ENCODE peak calls at places on chromosomes 12 and 14, in nine cellular contexts. I, V, K, L, D, U, X, R and M are unnamed samples.

GRCh38 chr12:4824415-4824814 is 85.3 kb upstream of the KCNA1 start:
- DNase-seq in I (no peak), V (peak; percentile 93), K (no peak), L (peak; percentile 92), D (no peak), U (no peak), X (no peak), R (no peak), M (no peak)

GRCh38 chr12:38316391-38317129 is at the start of gene ALG10B:
- DNase-seq in I (peak; percentile 87), V (peak; percentile 96), K (peak; percentile 93), L (peak; percentile 89), D (peak; percentile 88), U (peak; percentile 95), X (peak; percentile 85), R (peak; percentile 93), M (peak; percentile 78)

GRCh38 chr14:95530461-95531170 is 4.2 kb upstream of the GLRX5 start:
- DNase-seq in I (no peak), V (no peak), K (no peak), L (no peak), D (no peak), U (no peak), X (no peak), R (no peak), M (no peak)

GRCh38 chr12:27083861-27084271 is 1.5 kb upstream of the C12orf71 start:
- DNase-seq in I (no peak), V (peak; percentile 59), K (no peak), L (no peak), D (no peak), U (no peak), X (no peak), R (peak; percentile 48), M (no peak)

GRCh38 chr12:49783917-49784676 is 42.7 kb downstream of the TMBIM6 start:
- DNase-seq in I (no peak), V (peak; percentile 91), K (no peak), L (no peak), D (no peak), U (no peak), X (no peak), R (no peak), M (no peak)

GRCh38 chr14:106841701-106842100 is 1315.3 kb downstream of the TMEM121 start:
- DNase-seq in I (no peak), V (no peak), K (no peak), L (no peak), D (no peak), U (no peak), X (no peak), R (no peak), M (no peak)

GRCh38 chr12:122820838-122821271 is 14.4 kb upstream of the HIP1R start:
- DNase-seq in I (no peak), V (no peak), K (no peak), L (no peak), D (no peak), U (no peak), X (peak; percentile 50), R (no peak), M (peak; percentile 58)

GRCh38 chr12:90229771-90230170 is 521.1 kb upstream of the ATP2B1 start:
- DNase-seq in I (no peak), V (no peak), K (no peak), L (no peak), D (no peak), U (no peak), X (no peak), R (peak; percentile 8), M (no peak)

GRCh38 chr12:118302053-118302452 is 70.7 kb downstream of the TAOK3 start:
- DNase-seq in I (no peak), V (peak; percentile 38), K (no peak), L (no peak), D (no peak), U (no peak), X (no peak), R (no peak), M (no peak)

GRCh38 chr12:92139634-92140555 is 5.8 kb downstream of the BTG1 start:
- DNase-seq in I (no peak), V (peak; percentile 63), K (no peak), L (no peak), D (no peak), U (no peak), X (no peak), R (no peak), M (no peak)

GRCh38 chr12:19236656-19237055 is 107.1 kb downstream of the PLEKHA5 start:
- DNase-seq in I (no peak), V (peak; percentile 54), K (no peak), L (peak; percentile 37), D (no peak), U (no peak), X (no peak), R (no peak), M (no peak)

GRCh38 chr12:14995583-14996425 is 23.0 kb downstream of the PDE6H start:
- DNase-seq in I (no peak), V (peak; percentile 80), K (no peak), L (peak; percentile 28), D (no peak), U (peak; percentile 51), X (peak; percentile 11), R (peak; percentile 24), M (no peak)

GRCh38 chr12:76037130-76038105 is 5.8 kb upstream of the PHLDA1 start:
- DNase-seq in I (peak; percentile 17), V (peak; percentile 91), K (peak; percentile 41), L (peak; percentile 69), D (no peak), U (peak; percentile 67), X (peak; percentile 51), R (peak; percentile 53), M (peak; percentile 46)

GRCh38 chr12:43637116-43637515 is 85.1 kb upstream of the ADAMTS20 start:
- DNase-seq in I (no peak), V (no peak), K (no peak), L (no peak), D (no peak), U (no peak), X (no peak), R (no peak), M (no peak)

GRCh38 chr14:100764716-100765115 is 38.0 kb downstream of the DLK1 start:
- DNase-seq in I (no peak), V (no peak), K (no peak), L (no peak), D (no peak), U (no peak), X (no peak), R (no peak), M (no peak)

GRCh38 chr14:64841121-64841611 is 38.5 kb downstream of the SPTB start:
- DNase-seq in I (no peak), V (peak; percentile 55), K (no peak), L (peak; percentile 20), D (no peak), U (no peak), X (no peak), R (no peak), M (no peak)

GRCh38 chr12:113333877-113334785 is 778 bp downstream of the SLC8B1 start:
- DNase-seq in I (no peak), V (no peak), K (peak; percentile 10), L (no peak), D (no peak), U (no peak), X (no peak), R (no peak), M (no peak)

GRCh38 chr14:52220924-52221802 is 46.3 kb upstream of the PTGDR start:
- DNase-seq in I (no peak), V (no peak), K (peak; percentile 3), L (no peak), D (no peak), U (no peak), X (no peak), R (no peak), M (peak; percentile 11)

GRCh38 chr12:96225003-96225855 is 31.1 kb downstream of the ELK3 start:
- DNase-seq in I (no peak), V (no peak), K (no peak), L (no peak), D (no peak), U (no peak), X (no peak), R (no peak), M (no peak)

GRCh38 chr14:68551045-68551683 is 241.7 kb downstream of the ZFP36L1 start:
- DNase-seq in I (no peak), V (no peak), K (no peak), L (no peak), D (no peak), U (no peak), X (no peak), R (no peak), M (no peak)

GRCh38 chr12:49292729-49293055 is 2.3 kb upstream of the PRPH start:
- DNase-seq in I (no peak), V (no peak), K (no peak), L (no peak), D (no peak), U (no peak), X (no peak), R (no peak), M (no peak)

GRCh38 chr12:128910629-128911028 is 57.4 kb downstream of the GLT1D1 start:
- DNase-seq in I (no peak), V (no peak), K (no peak), L (no peak), D (no peak), U (no peak), X (no peak), R (no peak), M (no peak)

GRCh38 chr12:110680032-110680431 is 8.9 kb downstream of the HVCN1 start:
- DNase-seq in I (no peak), V (no peak), K (no peak), L (no peak), D (no peak), U (no peak), X (no peak), R (no peak), M (no peak)

GRCh38 chr14:101927859-101928258 is 36.5 kb upstream of the DYNC1H1 start:
- DNase-seq in I (no peak), V (peak; percentile 98), K (peak; percentile 44), L (no peak), D (no peak), U (no peak), X (no peak), R (no peak), M (no peak)

GRCh38 chr12:131087991-131088700 is 134.4 kb downstream of the ADGRD1 start:
- DNase-seq in I (no peak), V (no peak), K (no peak), L (no peak), D (no peak), U (no peak), X (no peak), R (no peak), M (no peak)

GRCh38 chr12:4434721-4435425 is 10.7 kb downstream of the FGF6 start:
- DNase-seq in I (no peak), V (no peak), K (no peak), L (no peak), D (no peak), U (no peak), X (no peak), R (no peak), M (no peak)

GRCh38 chr12:93317227-93317626 is 60.5 kb upstream of the NUDT4 start:
- DNase-seq in I (no peak), V (no peak), K (no peak), L (no peak), D (no peak), U (no peak), X (no peak), R (no peak), M (no peak)

GRCh38 chr12:127294651-127295205 is 972.2 kb upstream of the TMEM132C start:
- DNase-seq in I (no peak), V (no peak), K (no peak), L (no peak), D (no peak), U (no peak), X (no peak), R (no peak), M (no peak)

GRCh38 chr12:46208370-46208769 is 60.5 kb downstream of the SLC38A1 start:
- DNase-seq in I (no peak), V (no peak), K (no peak), L (no peak), D (no peak), U (no peak), X (no peak), R (no peak), M (no peak)

GRCh38 chr12:25690996-25691864 is 138.1 kb upstream of the LMNTD1 start:
- DNase-seq in I (no peak), V (no peak), K (no peak), L (no peak), D (no peak), U (no peak), X (no peak), R (no peak), M (no peak)

GRCh38 chr14:92328664-92329255 is 5.8 kb downstream of the SLC24A4 start:
- DNase-seq in I (no peak), V (no peak), K (no peak), L (no peak), D (no peak), U (no peak), X (peak; percentile 22), R (no peak), M (no peak)